ENCODE peak calls at places on chromosome 7, in nine cellular contexts. One of them, this sample, is unnamed.

GRCh38 chr7:19377611-19378339 is 232.6 kb upstream of the FERD3L start:
- DNase-seq in bronchial epithelial cell: peak
- DNase-seq in WERI-Rb-1: no peak
- DNase-seq in PC-9: no peak
- DNase-seq in mammary epithelial cell: no peak
- DNase-seq in sigmoid colon: no peak
- DNase-seq in HFF-Myc: no peak
- DNase-seq in brain microvascular endothelial cell: peak
- DNase-seq in SK-N-SH: peak
- DNase-seq in this sample: no peak

GRCh38 chr7:159039716-159040115 is 105.0 kb downstream of the VIPR2 start:
- DNase-seq in mammary epithelial cell: no peak
- DNase-seq in brain microvascular endothelial cell: no peak
- DNase-seq in bronchial epithelial cell: no peak
- DNase-seq in PC-9: no peak
- DNase-seq in sigmoid colon: peak
- DNase-seq in WERI-Rb-1: no peak
- DNase-seq in SK-N-SH: no peak
- DNase-seq in HFF-Myc: no peak
- DNase-seq in this sample: no peak

GRCh38 chr7:81618400-81619014 is 151.3 kb downstream of the HGF start:
- DNase-seq in brain microvascular endothelial cell: peak
- DNase-seq in bronchial epithelial cell: peak
- DNase-seq in PC-9: no peak
- DNase-seq in mammary epithelial cell: peak
- DNase-seq in WERI-Rb-1: no peak
- DNase-seq in sigmoid colon: no peak
- DNase-seq in HFF-Myc: peak
- DNase-seq in SK-N-SH: no peak
- DNase-seq in this sample: peak

GRCh38 chr7:48094861-48095293 is 5.8 kb downstream of the UPP1 start:
- DNase-seq in bronchial epithelial cell: peak
- DNase-seq in HFF-Myc: no peak
- DNase-seq in brain microvascular endothelial cell: peak
- DNase-seq in WERI-Rb-1: no peak
- DNase-seq in PC-9: peak
- DNase-seq in mammary epithelial cell: peak
- DNase-seq in SK-N-SH: no peak
- DNase-seq in sigmoid colon: no peak
- DNase-seq in this sample: peak

GRCh38 chr7:150481955-150482354 is 31.5 kb downstream of the GIMAP8 start:
- DNase-seq in PC-9: no peak
- DNase-seq in brain microvascular endothelial cell: no peak
- DNase-seq in sigmoid colon: no peak
- DNase-seq in SK-N-SH: no peak
- DNase-seq in WERI-Rb-1: no peak
- DNase-seq in bronchial epithelial cell: no peak
- DNase-seq in mammary epithelial cell: no peak
- DNase-seq in HFF-Myc: no peak
- DNase-seq in this sample: no peak

GRCh38 chr7:27764109-27764508 is 24.1 kb downstream of the TAX1BP1 start:
- DNase-seq in HFF-Myc: no peak
- DNase-seq in mammary epithelial cell: no peak
- DNase-seq in brain microvascular endothelial cell: peak
- DNase-seq in sigmoid colon: no peak
- DNase-seq in bronchial epithelial cell: no peak
- DNase-seq in PC-9: no peak
- DNase-seq in WERI-Rb-1: no peak
- DNase-seq in SK-N-SH: no peak
- DNase-seq in this sample: no peak

GRCh38 chr7:12929416-12930140 is 242.1 kb downstream of the ARL4A start:
- DNase-seq in PC-9: no peak
- DNase-seq in SK-N-SH: no peak
- DNase-seq in HFF-Myc: no peak
- DNase-seq in brain microvascular endothelial cell: no peak
- DNase-seq in WERI-Rb-1: no peak
- DNase-seq in sigmoid colon: no peak
- DNase-seq in bronchial epithelial cell: no peak
- DNase-seq in mammary epithelial cell: no peak
- DNase-seq in this sample: no peak

GRCh38 chr7:81725003-81725402 is 44.8 kb downstream of the HGF start:
- DNase-seq in HFF-Myc: no peak
- DNase-seq in WERI-Rb-1: no peak
- DNase-seq in PC-9: no peak
- DNase-seq in brain microvascular endothelial cell: no peak
- DNase-seq in mammary epithelial cell: no peak
- DNase-seq in sigmoid colon: no peak
- DNase-seq in bronchial epithelial cell: no peak
- DNase-seq in SK-N-SH: no peak
- DNase-seq in this sample: no peak

GRCh38 chr7:38628630-38629385 is 2.4 kb downstream of the AMPH start:
- DNase-seq in brain microvascular endothelial cell: no peak
- DNase-seq in mammary epithelial cell: no peak
- DNase-seq in WERI-Rb-1: no peak
- DNase-seq in sigmoid colon: no peak
- DNase-seq in SK-N-SH: no peak
- DNase-seq in bronchial epithelial cell: no peak
- DNase-seq in HFF-Myc: peak
- DNase-seq in PC-9: no peak
- DNase-seq in this sample: peak

GRCh38 chr7:82442492-82443043 is 1.0 kb downstream of the CACNA2D1 start:
- DNase-seq in PC-9: no peak
- DNase-seq in WERI-Rb-1: peak
- DNase-seq in sigmoid colon: peak
- DNase-seq in bronchial epithelial cell: peak
- DNase-seq in HFF-Myc: no peak
- DNase-seq in mammary epithelial cell: peak
- DNase-seq in brain microvascular endothelial cell: peak
- DNase-seq in SK-N-SH: peak
- DNase-seq in this sample: no peak

GRCh38 chr7:68074242-68074641 is 1077.6 kb downstream of the TYW1 start:
- DNase-seq in HFF-Myc: no peak
- DNase-seq in PC-9: no peak
- DNase-seq in sigmoid colon: no peak
- DNase-seq in WERI-Rb-1: no peak
- DNase-seq in SK-N-SH: no peak
- DNase-seq in bronchial epithelial cell: no peak
- DNase-seq in brain microvascular endothelial cell: no peak
- DNase-seq in mammary epithelial cell: no peak
- DNase-seq in this sample: no peak

DNA sequence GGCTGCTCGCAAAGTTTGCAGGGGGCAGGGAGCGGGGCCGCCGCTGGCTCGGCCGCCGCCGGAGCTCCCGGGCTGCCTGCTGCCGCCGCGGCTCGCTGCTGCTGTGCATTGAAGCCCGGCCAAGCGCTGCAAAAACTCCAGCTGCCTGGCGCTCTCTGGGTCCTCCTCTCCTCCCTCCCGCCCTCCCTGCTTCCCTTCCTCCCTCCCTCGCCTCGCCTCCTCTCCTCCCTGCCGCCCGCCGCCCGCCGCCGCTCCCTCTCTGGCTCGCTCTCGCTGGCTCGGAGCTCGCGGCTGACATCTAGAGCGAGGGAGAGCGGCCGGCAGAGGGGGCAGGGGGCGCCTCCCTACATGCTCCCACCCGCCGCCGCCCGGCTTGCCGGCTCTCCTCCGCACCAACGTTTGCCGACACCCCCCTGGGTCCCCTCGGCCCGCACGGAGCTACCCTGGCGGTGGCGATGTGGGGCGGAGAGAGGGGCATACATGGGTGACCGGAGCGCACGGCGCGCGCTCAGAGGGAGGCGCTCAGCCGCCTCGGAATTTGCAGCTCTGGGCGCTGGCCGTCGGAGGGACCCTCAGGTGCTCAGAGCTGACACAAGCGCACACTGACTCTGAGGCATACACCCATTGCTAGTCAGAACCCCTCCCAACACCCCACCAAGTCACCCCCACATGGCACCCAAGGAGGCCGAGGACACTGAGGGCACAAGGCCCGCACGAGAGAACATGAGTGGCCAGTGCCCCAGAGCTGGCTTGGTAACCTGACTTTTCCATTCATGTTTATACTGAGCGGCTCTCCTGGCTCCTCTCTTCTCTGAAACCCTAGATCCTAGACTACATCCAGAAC is 1.2 kb upstream of the PLXNA4 start:
- DNase-seq in brain microvascular endothelial cell: peak
- DNase-seq in WERI-Rb-1: peak
- DNase-seq in HFF-Myc: no peak
- DNase-seq in SK-N-SH: peak
- DNase-seq in PC-9: no peak
- DNase-seq in bronchial epithelial cell: no peak
- DNase-seq in mammary epithelial cell: peak
- DNase-seq in sigmoid colon: peak
- DNase-seq in this sample: peak
- H3K4me3 ChIP-seq in brain microvascular endothelial cell: peak
- H3K4me3 ChIP-seq in WERI-Rb-1: peak
- H3K4me3 ChIP-seq in HFF-Myc: no peak
- H3K4me3 ChIP-seq in SK-N-SH: peak
- H3K4me3 ChIP-seq in PC-9: no peak
- H3K4me3 ChIP-seq in bronchial epithelial cell: no peak
- H3K4me3 ChIP-seq in mammary epithelial cell: no peak
- H3K4me3 ChIP-seq in sigmoid colon: peak
- H3K4me3 ChIP-seq in this sample: peak

GRCh38 chr7:127557803-127558202 is 27.6 kb downstream of the GCC1 start:
- DNase-seq in mammary epithelial cell: no peak
- DNase-seq in WERI-Rb-1: no peak
- DNase-seq in PC-9: no peak
- DNase-seq in sigmoid colon: no peak
- DNase-seq in SK-N-SH: no peak
- DNase-seq in brain microvascular endothelial cell: no peak
- DNase-seq in HFF-Myc: no peak
- DNase-seq in bronchial epithelial cell: no peak
- DNase-seq in this sample: no peak
- TF ChIP-seq CTCF in mammary epithelial cell: peak
- TF ChIP-seq CTCF in WERI-Rb-1: no peak
- TF ChIP-seq CTCF in PC-9: no peak
- TF ChIP-seq CTCF in sigmoid colon: no peak
- TF ChIP-seq CTCF in SK-N-SH: peak
- TF ChIP-seq CTCF in brain microvascular endothelial cell: no peak
- TF ChIP-seq CTCF in HFF-Myc: no peak
- TF ChIP-seq CTCF in bronchial epithelial cell: no peak
- TF ChIP-seq CTCF in this sample: no peak

DNA sequence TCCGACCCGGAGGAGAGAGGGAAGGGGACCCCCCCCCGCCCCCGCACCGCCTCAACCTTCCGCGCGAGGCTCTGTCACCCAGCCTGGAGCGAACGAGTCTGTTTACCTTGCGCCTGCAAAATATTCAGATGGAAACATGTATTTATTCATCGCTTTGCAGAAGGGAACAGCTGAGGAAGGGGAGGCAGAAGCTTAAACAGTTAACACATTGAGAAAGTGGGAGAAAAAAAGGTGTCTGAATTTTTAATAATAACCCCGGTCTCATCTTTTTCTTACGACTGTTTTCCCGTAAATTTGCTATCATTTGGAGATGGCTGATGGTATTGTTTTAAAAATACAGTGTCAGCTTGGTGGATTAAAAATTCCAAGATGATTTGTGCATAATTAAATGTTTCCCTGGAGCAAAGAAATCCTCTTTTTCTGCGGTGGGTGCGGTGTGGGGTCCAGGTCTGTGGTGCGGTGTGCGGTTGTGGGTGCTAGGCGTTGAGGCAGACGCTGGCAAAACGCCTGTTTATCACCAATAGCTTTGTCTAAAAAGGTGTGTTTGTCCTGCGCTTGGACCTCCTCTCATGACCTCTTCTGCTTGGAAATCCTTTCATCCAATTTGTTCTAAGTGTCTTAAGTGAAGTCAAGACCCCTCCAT is 1.5 kb downstream of the UNCX start:
- DNase-seq in sigmoid colon: no peak
- DNase-seq in HFF-Myc: no peak
- DNase-seq in WERI-Rb-1: no peak
- DNase-seq in mammary epithelial cell: no peak
- DNase-seq in SK-N-SH: no peak
- DNase-seq in brain microvascular endothelial cell: no peak
- DNase-seq in bronchial epithelial cell: no peak
- DNase-seq in PC-9: no peak
- DNase-seq in this sample: no peak
- H3K4me3 ChIP-seq in sigmoid colon: no peak
- H3K4me3 ChIP-seq in HFF-Myc: no peak
- H3K4me3 ChIP-seq in WERI-Rb-1: no peak
- H3K4me3 ChIP-seq in mammary epithelial cell: no peak
- H3K4me3 ChIP-seq in SK-N-SH: no peak
- H3K4me3 ChIP-seq in brain microvascular endothelial cell: no peak
- H3K4me3 ChIP-seq in bronchial epithelial cell: no peak
- H3K4me3 ChIP-seq in PC-9: no peak
- H3K4me3 ChIP-seq in this sample: no peak

GRCh38 chr7:16652888-16653287 is 6.9 kb downstream of the BZW2 start:
- DNase-seq in mammary epithelial cell: peak
- DNase-seq in SK-N-SH: no peak
- DNase-seq in PC-9: peak
- DNase-seq in sigmoid colon: no peak
- DNase-seq in HFF-Myc: no peak
- DNase-seq in WERI-Rb-1: no peak
- DNase-seq in brain microvascular endothelial cell: no peak
- DNase-seq in bronchial epithelial cell: peak
- DNase-seq in this sample: no peak

GRCh38 chr7:16660702-16661464 is 14.9 kb downstream of the BZW2 start:
- DNase-seq in PC-9: peak
- DNase-seq in WERI-Rb-1: no peak
- DNase-seq in mammary epithelial cell: peak
- DNase-seq in sigmoid colon: no peak
- DNase-seq in bronchial epithelial cell: peak
- DNase-seq in HFF-Myc: peak
- DNase-seq in brain microvascular endothelial cell: no peak
- DNase-seq in SK-N-SH: no peak
- DNase-seq in this sample: no peak

GRCh38 chr7:16661924-16662323 is 15.9 kb downstream of the BZW2 start:
- DNase-seq in SK-N-SH: no peak
- DNase-seq in WERI-Rb-1: no peak
- DNase-seq in HFF-Myc: no peak
- DNase-seq in sigmoid colon: no peak
- DNase-seq in brain microvascular endothelial cell: no peak
- DNase-seq in mammary epithelial cell: no peak
- DNase-seq in bronchial epithelial cell: no peak
- DNase-seq in PC-9: no peak
- DNase-seq in this sample: no peak

GRCh38 chr7:16655394-16655793 is 9.4 kb downstream of the BZW2 start:
- DNase-seq in brain microvascular endothelial cell: no peak
- DNase-seq in SK-N-SH: no peak
- DNase-seq in mammary epithelial cell: no peak
- DNase-seq in WERI-Rb-1: no peak
- DNase-seq in PC-9: no peak
- DNase-seq in HFF-Myc: no peak
- DNase-seq in bronchial epithelial cell: no peak
- DNase-seq in sigmoid colon: no peak
- DNase-seq in this sample: no peak

DNA sequence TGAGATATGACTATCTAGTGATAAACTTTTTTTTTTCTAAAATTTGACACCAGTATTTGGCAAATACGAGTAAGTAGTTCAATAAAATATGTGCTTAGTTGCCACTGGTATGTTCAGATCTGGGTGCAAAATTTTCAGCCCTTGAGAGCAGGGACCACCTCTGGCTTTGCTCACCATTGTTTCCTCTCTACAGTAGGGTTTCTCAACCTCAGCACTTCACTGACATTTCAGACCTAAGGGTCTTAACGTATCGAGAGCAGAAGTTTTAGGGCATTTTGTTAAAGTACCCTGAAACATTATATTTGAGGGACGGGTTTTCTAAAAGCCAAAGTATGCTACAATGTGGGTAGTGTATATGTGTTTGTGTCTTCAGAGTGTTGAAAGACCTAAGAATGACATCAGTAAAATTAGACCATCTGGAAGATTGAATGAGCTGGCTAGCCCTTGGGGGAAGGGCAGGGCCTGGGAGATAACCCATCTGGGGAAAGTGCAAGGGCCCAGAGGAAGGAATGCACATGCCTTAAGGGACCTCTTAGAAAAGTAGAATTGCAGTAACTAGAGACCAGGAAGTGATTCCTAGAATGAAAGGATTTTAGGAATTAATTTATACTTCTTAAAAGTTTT is 11.8 kb downstream of the BZW2 start:
- DNase-seq in WERI-Rb-1: peak
- DNase-seq in HFF-Myc: peak
- DNase-seq in bronchial epithelial cell: peak
- DNase-seq in SK-N-SH: no peak
- DNase-seq in PC-9: peak
- DNase-seq in mammary epithelial cell: peak
- DNase-seq in sigmoid colon: no peak
- DNase-seq in brain microvascular endothelial cell: peak
- DNase-seq in this sample: no peak
- TF ChIP-seq CTCF in WERI-Rb-1: no peak
- TF ChIP-seq CTCF in HFF-Myc: peak
- TF ChIP-seq CTCF in bronchial epithelial cell: no peak
- TF ChIP-seq CTCF in SK-N-SH: peak
- TF ChIP-seq CTCF in PC-9: no peak
- TF ChIP-seq CTCF in mammary epithelial cell: no peak
- TF ChIP-seq CTCF in sigmoid colon: no peak
- TF ChIP-seq CTCF in brain microvascular endothelial cell: peak
- TF ChIP-seq CTCF in this sample: peak